ENCODE peak calls at places on chromosomes 6 and 20, in eight cellular contexts. A is HCT116; L is stimulated activated memory B cell treated with anti-CD40 and anti-IgM and Interleukin-4, amounts not matched to agents 10 μg/mL and 1 μg/mL and 100 μg/mL, for 72 hours; X is heart right ventricle; O is mucosa of descending colon; U is aorta; C is right cardiac atrium; W is CD4-positive, alpha-beta T cell. B is an unnamed sample.

GRCh38 chr6:164216839-164217238 is 802.3 kb downstream of the QKI start:
- ATAC-seq in A (no peak), L (no peak), X (no peak), O (no peak), U (no peak), C (peak; percentile 44), W (no peak), B (no peak)

GRCh38 chr20:45028424-45029136 is 62.3 kb downstream of the STK4 start:
- ATAC-seq in A (no peak), L (no peak), X (no peak), O (no peak), U (no peak), C (no peak), W (no peak), B (no peak)

GRCh38 chr6:10615675-10616074 is 78.7 kb downstream of the C6orf52 start:
- ATAC-seq in A (no peak), L (no peak), X (no peak), O (no peak), U (no peak), C (no peak), W (no peak), B (no peak)

GRCh38 chr6:36973647-36974046 is 12.3 kb downstream of the MTCH1 start:
- ATAC-seq in A (no peak), L (no peak), X (peak; percentile 56), O (no peak), U (no peak), C (no peak), W (no peak), B (no peak)

GRCh38 chr6:91271807-91272206 is 684.9 kb upstream of the MAP3K7 start:
- ATAC-seq in A (no peak), L (no peak), X (no peak), O (no peak), U (no peak), C (no peak), W (no peak), B (no peak)

GRCh38 chr6:130524552-130524951 is 158.7 kb downstream of the TMEM200A start:
- ATAC-seq in A (no peak), L (no peak), X (no peak), O (no peak), U (no peak), C (no peak), W (peak; percentile 59), B (no peak)

GRCh38 chr20:49526568-49526967 is 41.4 kb downstream of the PTGIS start:
- ATAC-seq in A (no peak), L (no peak), X (no peak), O (no peak), U (no peak), C (no peak), W (no peak), B (no peak)

GRCh38 chr20:52748235-52748950 is 223.8 kb upstream of the TSHZ2 start:
- ATAC-seq in A (no peak), L (no peak), X (peak; percentile 76), O (no peak), U (peak; percentile 80), C (peak; percentile 70), W (no peak), B (no peak)

GRCh38 chr20:63915471-63915870 is 20.5 kb downstream of the DNAJC5 start:
- ATAC-seq in A (no peak), L (no peak), X (peak; percentile 77), O (no peak), U (no peak), C (peak; percentile 47), W (no peak), B (no peak)

GRCh38 chr20:55793986-55794385 is 211.3 kb downstream of the CBLN4 start:
- ATAC-seq in A (no peak), L (no peak), X (no peak), O (no peak), U (no peak), C (no peak), W (no peak), B (no peak)

GRCh38 chr6:119137194-119138072 is 59.0 kb upstream of the FAM184A start:
- ATAC-seq in A (no peak), L (peak; percentile 13), X (no peak), O (no peak), U (peak; percentile 67), C (peak; percentile 48), W (no peak), B (peak; percentile 89)

GRCh38 chr6:6230286-6230685 is 90.2 kb downstream of the F13A1 start:
- ATAC-seq in A (no peak), L (no peak), X (no peak), O (peak; percentile 79), U (no peak), C (no peak), W (no peak), B (no peak)

GRCh38 chr6:16369108-16369507 is 130.7 kb downstream of the GMPR start:
- ATAC-seq in A (no peak), L (no peak), X (no peak), O (no peak), U (no peak), C (no peak), W (no peak), B (no peak)